ENCODE peak calls at places on chromosomes 11 and 22, in five cellular contexts. S is H9, P is chondrocyte, F is endothelial cell, K is mesothelial cell of epicardium. Y is an unnamed sample.

GRCh38 chr11:24880962-24881361 is 384.1 kb downstream of the LUZP2 start:
- DNase-seq in S (no peak), K (no peak), F (no peak), P (no peak), Y (no peak)

GRCh38 chr11:93244018-93244417 is 46.2 kb upstream of the SLC36A4 start:
- DNase-seq in K (no peak), F (no peak), P (no peak), S (no peak), Y (no peak)

GRCh38 chr11:60868682-60869450 is 1.5 kb downstream of the ZP1 start:
- DNase-seq in K (no peak), F (no peak), P (peak), S (no peak), Y (no peak)

GRCh38 chr22:38696606-38697005 is 4.1 kb downstream of the JOSD1 start:
- DNase-seq in P (no peak), K (no peak), F (no peak), S (no peak), Y (no peak)

GRCh38 chr11:115084191-115084590 is 405.9 kb downstream of the NXPE2 start:
- DNase-seq in P (no peak), S (no peak), F (no peak), K (no peak), Y (no peak)

GRCh38 chr22:31179345-31179744 is 19.4 kb downstream of the RNF185 start:
- DNase-seq in S (no peak), F (no peak), P (no peak), K (no peak), Y (no peak)

GRCh38 chr11:118448294-118448693 is 12.0 kb downstream of the KMT2A start:
- DNase-seq in S (no peak), F (no peak), P (no peak), K (no peak), Y (no peak)

GRCh38 chr11:70090989-70091388 is 12.9 kb downstream of the ANO1 start:
- DNase-seq in S (no peak), K (no peak), P (no peak), F (no peak), Y (no peak)

GRCh38 chr11:33742249-33742851 is 6.1 kb upstream of the CD59 start:
- DNase-seq in K (no peak), S (no peak), F (no peak), P (no peak), Y (no peak)

GRCh38 chr22:28628766-28629165 is 50.9 kb downstream of the TTC28 start:
- DNase-seq in P (no peak), F (no peak), S (no peak), K (no peak), Y (no peak)

GRCh38 chr11:121559812-121560211 is 107.0 kb upstream of the SORL1-AS1 start:
- DNase-seq in F (no peak), S (no peak), P (no peak), K (no peak), Y (no peak)

GRCh38 chr22:45083659-45084305 is 74.0 kb upstream of the PHF21B start:
- DNase-seq in K (no peak), P (no peak), F (no peak), S (no peak), Y (no peak)

GRCh38 chr11:132220464-132220863 is 850.0 kb downstream of the NTM start:
- DNase-seq in F (no peak), S (no peak), K (no peak), P (no peak), Y (no peak)

GRCh38 chr11:11640996-11641395 is 19.2 kb upstream of the GALNT18 start:
- DNase-seq in S (no peak), K (no peak), P (no peak), F (no peak), Y (no peak)

GRCh38 chr11:64234840-64235379 is 526 bp downstream of the VEGFB start:
- DNase-seq in P (peak), K (peak), S (no peak), F (no peak), Y (peak)

GRCh38 chr22:28885939-28886338 is 2.6 kb downstream of the ZNRF3 start:
- DNase-seq in S (no peak), P (no peak), K (no peak), F (no peak), Y (no peak)

GRCh38 chr11:31805629-31806185 is 5.4 kb downstream of the PAX6 start:
- DNase-seq in F (no peak), P (no peak), K (peak), S (peak), Y (no peak)

GRCh38 chr11:63510360-63511130 is 4.7 kb downstream of the LGALS12 start:
- DNase-seq in K (no peak), P (no peak), S (no peak), F (no peak), Y (no peak)

GRCh38 chr22:38815844-38816243 is 21.9 kb upstream of the DNAL4 start:
- DNase-seq in F (no peak), K (no peak), S (no peak), P (no peak), Y (no peak)

GRCh38 chr11:2182075-2182474 is 10.5 kb upstream of the TH start:
- DNase-seq in P (no peak), K (no peak), S (no peak), F (no peak), Y (no peak)

GRCh38 chr22:49296561-49296960 is 531.1 kb downstream of the BRD1 start:
- DNase-seq in K (peak), P (peak), S (peak), F (no peak), Y (peak)

GRCh38 chr22:43537019-43537585 is 125.3 kb downstream of the MPPED1 start:
- DNase-seq in S (no peak), P (no peak), F (no peak), K (peak), Y (no peak)

GRCh38 chr11:13367115-13367514 is 89.5 kb downstream of the BMAL1 start:
- DNase-seq in F (no peak), K (no peak), P (no peak), S (no peak), Y (no peak)

GRCh38 chr11:1912314-1912878 is 7.1 kb upstream of the TNNT3 start:
- DNase-seq in S (no peak), K (no peak), F (no peak), P (peak), Y (no peak)

DNA sequence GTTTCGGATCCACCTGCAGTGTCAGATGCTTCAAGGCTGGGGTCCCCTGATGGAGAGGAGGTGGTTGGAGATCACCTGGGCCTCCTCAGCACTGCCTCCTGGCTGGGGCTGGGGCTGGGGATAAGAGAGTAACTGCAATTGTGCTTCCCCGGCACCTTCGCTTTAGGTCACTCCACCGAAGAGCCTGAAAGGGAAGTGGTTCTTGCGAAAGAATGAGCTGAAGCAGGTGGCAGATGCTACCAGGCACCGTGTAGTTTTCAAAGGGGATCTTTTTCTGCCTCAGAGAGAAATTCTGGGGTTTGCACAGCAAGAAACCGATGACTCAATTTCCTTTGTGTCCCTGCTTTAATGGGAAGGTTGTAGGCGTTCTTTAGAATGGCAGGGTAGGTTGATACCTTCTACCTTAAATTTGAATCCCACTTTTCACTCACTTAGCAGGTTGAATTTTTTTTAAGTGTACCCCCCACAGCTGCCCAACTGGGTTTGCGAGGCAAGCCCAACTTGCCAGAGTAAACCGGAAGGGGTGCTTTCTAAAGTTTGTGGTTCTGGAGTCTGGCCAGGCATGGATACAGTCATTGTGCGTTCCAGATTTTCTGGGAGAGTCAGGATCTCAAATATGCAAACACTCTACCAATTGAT is 5.3 kb downstream of the CD44 start:
- DNase-seq in F (no peak), K (no peak), S (no peak), P (no peak), Y (peak)
- TF ChIP-seq CTCF in F (no peak), K (no peak), S (no peak), P (peak), Y (no peak)

GRCh38 chr11:72789493-72790131 is 4.2 kb downstream of the STARD10 start:
- DNase-seq in K (no peak), P (no peak), F (no peak), S (no peak), Y (no peak)
- TF ChIP-seq CTCF in K (no peak), P (no peak), F (no peak), S (no peak), Y (no peak)

DNA sequence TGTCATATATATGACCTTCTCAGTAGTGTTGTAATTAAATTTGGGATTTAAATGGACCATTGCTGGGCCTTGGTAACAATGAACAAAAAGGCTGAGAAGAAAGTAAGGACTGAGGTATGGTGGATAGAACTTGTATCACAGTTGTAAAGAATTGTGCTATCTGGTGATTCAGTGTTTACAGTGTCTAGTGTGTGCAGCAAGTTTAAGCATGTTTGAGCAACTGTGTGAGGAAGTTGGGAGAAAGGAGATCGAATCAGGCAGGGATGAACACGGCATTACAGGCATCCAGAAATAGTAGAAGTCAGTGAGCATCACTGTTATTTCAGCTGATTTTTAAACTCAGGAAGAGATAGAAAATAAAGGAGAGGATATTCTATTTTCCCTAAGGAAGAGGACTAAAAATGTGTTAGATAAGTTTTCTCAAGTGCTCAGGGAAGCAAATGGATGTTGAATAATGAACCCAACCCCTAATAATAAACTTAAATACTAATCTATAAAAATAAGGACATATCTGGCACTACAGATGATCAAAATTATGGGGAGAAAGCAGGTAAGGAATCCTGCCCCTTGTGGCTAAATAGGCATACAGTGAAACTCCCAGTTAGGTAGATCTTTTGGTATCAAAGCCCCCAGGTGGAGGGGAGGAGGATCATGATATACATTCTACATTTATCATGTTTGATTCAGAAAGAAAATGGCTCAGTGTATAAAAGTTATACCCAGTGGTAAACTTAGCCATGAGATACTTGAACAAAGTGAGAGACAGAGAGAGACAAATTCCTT is 361.0 kb upstream of the ANO3 start:
- DNase-seq in F (no peak), S (no peak), K (no peak), P (no peak), Y (no peak)
- TF ChIP-seq CTCF in F (peak), S (peak), K (peak), P (peak), Y (no peak)

GRCh38 chr22:27331526-27332281 is 469.9 kb downstream of the MN1 start:
- DNase-seq in K (no peak), S (peak), F (peak), P (no peak), Y (no peak)
- TF ChIP-seq CTCF in K (peak), S (peak), F (peak), P (peak), Y (no peak)

GRCh38 chr22:41285820-41286638 is at the start of gene RANGAP1:
- DNase-seq in S (peak), K (peak), F (peak), P (peak), Y (peak)
- TF ChIP-seq CTCF in S (no peak), K (no peak), F (no peak), P (peak), Y (no peak)

GRCh38 chr11:128803440-128803839 is 63.7 kb downstream of the KCNJ1 start:
- DNase-seq in K (no peak), F (no peak), P (no peak), S (no peak), Y (no peak)

GRCh38 chr11:128806496-128807261 is 60.4 kb downstream of the KCNJ1 start:
- DNase-seq in K (no peak), P (no peak), F (no peak), S (no peak), Y (no peak)

GRCh38 chr11:128804481-128804880 is 62.6 kb downstream of the KCNJ1 start:
- DNase-seq in P (no peak), S (no peak), K (no peak), F (no peak), Y (no peak)

GRCh38 chr11:128800871-128801417 is 66.2 kb downstream of the KCNJ1 start:
- DNase-seq in S (no peak), K (no peak), P (no peak), F (no peak), Y (no peak)

DNA sequence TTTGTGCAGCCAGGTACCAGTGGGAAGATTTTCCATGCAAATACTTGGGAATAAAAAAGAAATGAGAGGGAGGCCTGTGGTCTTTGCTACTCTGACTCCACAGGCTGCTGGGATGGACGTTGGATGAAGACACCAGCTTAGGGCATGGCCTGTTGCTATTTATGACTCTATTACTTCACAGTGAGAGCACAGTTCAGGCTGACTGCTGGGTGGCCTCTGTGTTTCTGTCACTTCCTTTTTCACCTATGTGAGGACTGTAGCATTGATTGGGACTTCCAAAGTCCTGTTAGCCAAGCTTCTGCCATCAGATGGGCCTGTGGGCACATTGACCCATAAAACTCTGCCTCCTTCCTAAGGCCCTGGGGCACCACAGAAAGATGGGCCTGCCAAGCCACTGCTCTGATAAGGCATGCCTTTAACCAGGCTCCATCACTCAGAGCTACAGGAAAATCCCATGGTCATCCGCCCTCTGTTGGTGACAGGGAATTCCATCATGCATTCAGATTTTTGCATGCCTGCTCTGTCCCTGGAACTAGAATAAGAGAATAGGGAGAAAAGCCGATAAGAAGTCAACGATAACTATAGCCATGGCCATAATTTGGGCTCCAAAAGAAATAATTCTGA is 64.6 kb downstream of the KCNJ1 start:
- DNase-seq in S (peak), P (no peak), K (no peak), F (peak), Y (no peak)
- TF ChIP-seq CTCF in S (peak), P (peak), K (no peak), F (peak), Y (no peak)

DNA sequence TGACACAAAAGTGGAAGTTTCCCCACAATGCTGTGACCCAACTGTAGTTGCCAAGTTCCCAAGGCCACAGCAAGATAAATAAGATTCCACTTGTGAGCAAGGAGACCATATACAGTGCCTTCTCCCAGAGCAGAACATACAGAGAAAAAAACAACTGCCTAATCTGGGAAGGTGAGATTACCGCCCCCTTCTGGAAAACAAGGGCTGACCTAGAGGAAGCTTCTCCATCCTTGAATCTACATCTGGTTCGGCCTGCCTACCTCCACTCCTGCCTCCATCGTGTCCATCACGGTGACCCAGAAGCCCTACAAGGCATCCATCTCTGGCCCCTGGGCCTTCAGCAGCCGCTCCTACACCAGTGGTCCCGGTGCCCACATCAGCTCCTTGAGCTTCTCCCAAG is 6.1 kb upstream of the RNASEH2C start:
- DNase-seq in K (no peak), F (no peak), P (no peak), S (no peak), Y (no peak)
- TF ChIP-seq CTCF in K (no peak), F (no peak), P (no peak), S (peak), Y (no peak)

DNA sequence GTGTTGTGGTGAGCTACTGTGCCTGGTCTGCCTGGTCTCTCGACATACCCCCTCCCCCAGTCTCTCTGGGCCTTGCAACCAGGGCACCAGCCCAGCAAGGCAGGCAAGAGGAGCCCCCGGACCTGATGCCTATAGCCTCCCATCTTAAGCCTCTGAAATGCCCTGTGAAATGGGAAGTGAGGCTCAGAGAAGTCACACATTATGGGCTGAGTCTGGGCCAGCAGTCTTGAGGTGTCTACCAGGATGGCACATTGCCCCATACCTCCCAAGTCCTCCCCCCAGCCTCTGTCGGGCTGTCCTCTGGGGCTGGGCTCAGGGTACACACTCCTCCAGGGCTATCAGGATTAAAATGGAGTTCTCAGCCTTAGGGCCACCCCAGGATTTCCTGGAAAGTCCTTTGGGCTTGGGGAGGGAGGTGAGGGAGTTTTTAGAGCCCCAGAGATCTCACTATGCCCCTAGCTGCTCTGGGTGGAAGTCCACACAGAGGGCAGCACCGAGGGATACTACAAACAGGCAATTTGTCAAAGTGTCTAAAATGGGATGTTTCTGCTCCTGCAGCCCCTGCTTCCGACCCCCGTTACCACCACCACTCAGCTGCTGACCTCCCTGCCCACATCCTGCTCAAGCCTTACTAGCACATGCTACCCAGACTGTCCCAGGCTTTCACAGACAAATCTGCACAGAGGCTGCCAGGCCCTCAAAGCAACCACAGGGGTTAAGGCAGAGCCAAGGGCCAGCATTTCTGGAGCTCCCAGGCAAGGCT is 3.1 kb upstream of the SH3BP1 start:
- DNase-seq in P (no peak), S (no peak), K (no peak), F (no peak), Y (no peak)
- TF ChIP-seq CTCF in P (peak), S (peak), K (no peak), F (no peak), Y (no peak)

Y was measured in CD4-positive, alpha-beta T cell.